ENCODE peak calls at places on chromosomes 11 and 22, in five cellular contexts. A is endodermal cell, D is GM23248, G is GM12878, Q is IMR-90. M is an unnamed sample.

GRCh38 chr11:130634981-130635473 is 186.6 kb downstream of the ADAMTS15 start:
- DNase-seq in A (peak), D (peak), G (no peak), Q (peak), M (no peak)

GRCh38 chr11:77560605-77561004 is 29.1 kb upstream of the AQP11 start:
- DNase-seq in A (no peak), D (peak), G (no peak), Q (peak), M (no peak)

GRCh38 chr22:44752285-44753188 is at the start of gene ARHGAP8:
- DNase-seq in A (peak), D (no peak), G (no peak), Q (no peak), M (no peak)

GRCh38 chr22:49824185-49824925 is 3.3 kb downstream of the BRD1 start:
- DNase-seq in A (no peak), D (no peak), G (no peak), Q (no peak), M (no peak)

GRCh38 chr11:108819957-108820356 is 155.1 kb downstream of the DDX10 start:
- DNase-seq in A (no peak), D (no peak), G (no peak), Q (no peak), M (no peak)

GRCh38 chr11:66880484-66881211 is 23.8 kb downstream of the LRFN4 start:
- DNase-seq in A (no peak), D (no peak), G (no peak), Q (peak), M (no peak)

GRCh38 chr11:116730568-116730967 is 42.2 kb downstream of the BUD13 start:
- DNase-seq in A (peak), D (no peak), G (no peak), Q (no peak), M (no peak)

GRCh38 chr22:48605856-48606255 is 1221.8 kb downstream of the BRD1 start:
- DNase-seq in A (no peak), D (no peak), G (no peak), Q (no peak), M (no peak)

GRCh38 chr11:1221848-1222311 is 986 bp upstream of the MUC5B start:
- DNase-seq in A (peak), D (no peak), G (no peak), Q (no peak), M (no peak)

GRCh38 chr11:1410366-1411291 is 20.9 kb downstream of the BRSK2 start:
- DNase-seq in A (no peak), D (no peak), G (no peak), Q (no peak), M (no peak)

GRCh38 chr11:122512688-122513087 is 142.8 kb upstream of the UBASH3B start:
- DNase-seq in A (no peak), D (no peak), G (no peak), Q (no peak), M (no peak)

GRCh38 chr11:45173064-45173463 is 26.6 kb downstream of the PRDM11 start:
- DNase-seq in A (no peak), D (no peak), G (no peak), Q (no peak), M (no peak)

GRCh38 chr11:81092517-81092916 is 1641.1 kb downstream of the FAM181B start:
- DNase-seq in A (no peak), D (no peak), G (no peak), Q (no peak), M (no peak)

GRCh38 chr11:90919332-90919731 is 696.5 kb upstream of the CHORDC1 start:
- DNase-seq in A (no peak), D (no peak), G (no peak), Q (no peak), M (no peak)

GRCh38 chr11:117986981-117987495 is 844 bp downstream of the IL10RA start:
- DNase-seq in A (peak), D (peak), G (peak), Q (no peak), M (no peak)

DNA sequence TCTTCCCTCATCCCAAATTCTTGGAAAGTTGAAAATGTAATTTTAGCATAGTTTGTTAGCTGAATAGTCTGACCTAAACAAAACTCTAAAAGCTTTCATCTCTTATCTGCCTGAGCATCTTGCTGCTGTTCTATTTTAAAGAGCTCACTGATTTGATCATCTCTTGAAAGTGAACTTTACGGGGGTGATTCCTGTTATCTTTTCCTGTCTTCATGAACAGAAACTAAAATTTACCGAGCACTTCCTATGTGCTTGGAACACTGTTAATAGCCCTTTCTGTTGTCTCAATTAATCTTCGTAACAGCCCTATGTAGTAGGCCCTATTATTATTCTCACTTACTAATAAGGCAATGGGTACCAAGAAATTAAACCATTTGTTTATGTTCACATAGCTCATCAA is 12.3 kb downstream of the AMOTL1 start:
- DNase-seq in A (no peak), D (no peak), G (no peak), Q (no peak), M (no peak)
- H3K9ac ChIP-seq in A (no peak), D (peak), G (no peak), Q (peak), M (no peak)

DNA sequence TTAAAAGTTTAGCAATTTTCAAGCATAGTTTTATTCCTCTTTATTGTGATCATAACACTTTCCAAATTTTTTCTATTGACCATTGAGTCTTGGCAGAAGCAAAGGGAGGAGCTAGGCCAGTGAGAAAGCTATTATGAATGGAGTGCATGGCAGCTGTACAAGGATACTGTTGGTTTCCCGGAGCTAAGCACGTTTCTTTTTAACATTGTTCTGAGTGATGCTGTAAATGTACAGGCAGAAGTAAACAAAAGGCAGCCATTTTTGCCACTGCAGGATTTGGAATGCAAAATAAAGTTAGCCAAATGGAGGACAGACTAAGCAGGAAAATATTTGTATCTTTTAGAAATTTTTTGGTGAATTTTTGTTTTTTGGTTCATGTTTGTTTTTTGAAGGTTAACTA is 16.2 kb downstream of the CBL start:
- DNase-seq in A (no peak), D (peak), G (no peak), Q (peak), M (no peak)
- H3K9ac ChIP-seq in A (no peak), D (peak), G (no peak), Q (no peak), M (no peak)

GRCh38 chr22:24523873-24524272 is 28.7 kb downstream of the UPB1 start:
- DNase-seq in A (no peak), D (peak), G (no peak), Q (peak), M (no peak)
- H3K9ac ChIP-seq in A (no peak), D (no peak), G (no peak), Q (no peak), M (no peak)

DNA sequence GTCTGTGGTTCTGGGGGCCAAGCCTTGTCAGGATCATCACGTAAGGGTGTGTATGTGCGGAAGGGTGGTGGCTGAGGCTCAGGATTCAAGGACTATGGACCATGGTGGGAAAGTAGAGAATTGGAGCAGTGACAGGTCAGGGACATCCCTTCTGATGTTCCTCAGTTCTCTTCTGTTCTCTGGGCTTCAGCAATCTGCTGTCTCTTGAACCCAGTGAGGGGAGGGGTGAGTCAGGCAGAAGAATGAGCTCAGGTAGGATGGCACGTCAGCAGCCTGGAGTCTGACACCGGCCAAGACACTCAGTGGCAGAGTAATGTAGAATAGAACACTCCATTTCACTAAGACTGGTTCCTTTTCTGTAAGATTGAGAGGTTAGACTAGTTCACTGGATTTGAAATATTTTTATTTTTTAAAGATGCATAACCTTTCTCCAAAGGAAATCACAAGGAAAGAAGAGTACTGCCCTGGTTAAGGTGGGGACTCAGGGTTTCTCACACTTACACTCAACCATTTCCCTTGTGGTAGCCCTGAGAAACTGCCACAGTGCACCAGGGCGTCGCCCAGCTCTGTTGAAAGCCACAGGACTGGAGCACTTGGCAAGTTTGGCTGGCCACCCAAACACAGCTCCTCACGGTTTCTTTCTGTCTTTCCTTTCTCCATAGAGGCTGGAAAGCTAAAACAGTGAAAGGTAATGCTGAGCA is 23.2 kb upstream of the MICAL2 start:
- DNase-seq in A (no peak), D (peak), G (no peak), Q (peak), M (no peak)
- H3K9ac ChIP-seq in A (no peak), D (peak), G (no peak), Q (peak), M (no peak)

DNA sequence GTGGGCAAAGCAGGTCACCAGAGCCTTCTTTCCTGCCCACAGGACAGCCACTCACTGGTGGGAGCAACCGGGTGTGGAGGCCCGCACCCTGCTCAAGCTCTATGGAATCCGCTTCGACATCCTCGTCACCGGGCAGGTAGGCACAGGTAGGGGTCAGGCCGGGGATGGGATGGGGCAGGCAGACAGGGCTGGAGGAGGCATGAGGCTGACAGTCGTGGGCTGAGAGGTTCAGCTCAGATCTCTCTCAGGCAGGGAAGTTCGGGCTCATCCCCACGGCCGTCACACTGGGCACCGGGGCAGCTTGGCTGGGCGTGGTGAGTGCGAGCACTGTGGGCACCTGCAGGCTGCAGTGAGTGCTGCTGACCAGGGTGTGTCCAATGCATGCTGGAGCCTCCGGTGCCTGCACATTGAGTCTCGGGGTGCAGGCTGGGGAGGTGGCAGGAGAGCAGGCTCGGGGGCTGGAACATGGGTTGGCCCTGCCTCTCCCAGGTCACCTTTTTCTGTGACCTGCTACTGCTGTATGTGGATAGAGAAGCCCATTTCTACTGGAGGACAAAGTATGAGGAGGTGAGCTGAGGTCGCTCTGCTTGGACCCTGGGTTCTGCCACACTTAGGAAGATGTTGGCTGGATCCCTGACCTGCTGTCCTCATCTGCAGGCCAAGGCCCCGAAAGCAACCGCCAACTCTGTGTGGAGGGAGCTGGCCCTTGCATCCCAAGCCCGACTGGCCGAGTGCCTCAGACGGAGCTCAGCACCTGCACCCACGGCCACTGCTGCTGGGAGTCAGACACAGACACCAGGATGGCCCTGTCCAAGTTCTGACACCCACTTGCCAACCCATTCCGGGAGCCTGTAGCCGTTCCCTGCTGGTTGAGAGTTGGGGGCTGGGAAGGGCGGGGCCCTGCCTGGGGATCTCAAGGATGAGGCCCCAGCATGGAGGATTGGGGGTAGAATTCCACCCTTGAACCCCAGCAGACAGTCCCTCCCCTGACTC is 6.3 kb downstream of the SLC7A4 start:
- DNase-seq in A (no peak), D (no peak), G (no peak), Q (no peak), M (no peak)
- H3K9ac ChIP-seq in A (no peak), D (no peak), G (no peak), Q (no peak), M (no peak)

GRCh38 chr11:30926130-30926529 is 340.0 kb upstream of the MPPED2 start:
- DNase-seq in A (no peak), D (no peak), G (no peak), Q (no peak), M (no peak)
- H3K9ac ChIP-seq in A (no peak), D (no peak), G (no peak), Q (no peak), M (no peak)